ENCODE peak calls at places on chromosomes 12 and 14, in six cellular contexts. A is GDM1, E is SK-MEL-5, X is 8988T, N is OCI-LY7, Z is fibroblast of lung. W is an unnamed sample.

GRCh38 chr14:100525615-100526014 is 61.6 kb downstream of the BEGAIN start:
- DNase-seq in A (no peak), E (no peak), X (peak; percentile 4), N (no peak), Z (no peak), W (peak; percentile 46)

GRCh38 chr14:39168591-39168990 is 1.5 kb downstream of the TRAPPC6B start:
- DNase-seq in A (no peak), E (no peak), X (no peak), N (no peak), Z (no peak), W (no peak)

GRCh38 chr14:85165091-85165490 is 364.9 kb upstream of the FLRT2 start:
- DNase-seq in A (no peak), E (no peak), X (no peak), N (no peak), Z (no peak), W (no peak)

GRCh38 chr12:104957388-104958008 is 592 bp downstream of the SLC41A2 start:
- DNase-seq in A (no peak), E (no peak), X (peak; percentile 34), N (no peak), Z (no peak), W (no peak)

GRCh38 chr14:82757775-82758174 is 1224.1 kb upstream of the SEL1L start:
- DNase-seq in A (no peak), E (no peak), X (no peak), N (no peak), Z (no peak), W (no peak)

GRCh38 chr14:19851365-19851764 is 23.6 kb upstream of the OR4K2 start:
- DNase-seq in A (no peak), E (no peak), X (no peak), N (no peak), Z (no peak), W (no peak)

GRCh38 chr12:94186461-94187237 is 38.3 kb downstream of the PLXNC1 start:
- DNase-seq in A (no peak), E (no peak), X (no peak), N (no peak), Z (peak; percentile 71), W (peak; percentile 91)

GRCh38 chr12:96719671-96720362 is 187.2 kb upstream of the NEDD1 start:
- DNase-seq in A (no peak), E (peak; percentile 7), X (peak; percentile 8), N (peak; percentile 49), Z (peak; percentile 18), W (no peak)

GRCh38 chr12:127340381-127340780 is 926.6 kb upstream of the TMEM132C start:
- DNase-seq in A (no peak), E (no peak), X (no peak), N (no peak), Z (no peak), W (no peak)

GRCh38 chr14:53368714-53369191 is 215.6 kb upstream of the DDHD1 start:
- DNase-seq in A (no peak), E (no peak), X (no peak), N (no peak), Z (peak; percentile 92), W (no peak)

GRCh38 chr12:15910468-15910863 is 666 bp upstream of the DERA start:
- DNase-seq in A (no peak), E (no peak), X (no peak), N (no peak), Z (no peak), W (no peak)

GRCh38 chr12:28830491-28830890 is 318.6 kb upstream of the FAR2 start:
- DNase-seq in A (no peak), E (no peak), X (no peak), N (no peak), Z (no peak), W (no peak)

GRCh38 chr12:8912910-8913309 is 1.4 kb upstream of the PHC1 start:
- DNase-seq in A (no peak), E (peak; percentile 26), X (no peak), N (peak; percentile 60), Z (no peak), W (no peak)

GRCh38 chr12:67456281-67456918 is 187.2 kb downstream of the CAND1 start:
- DNase-seq in A (no peak), E (peak; percentile 41), X (no peak), N (no peak), Z (peak; percentile 90), W (no peak)

GRCh38 chr14:74502236-74503019 is 8.9 kb downstream of the ISCA2 start:
- DNase-seq in A (no peak), E (peak; percentile 64), X (no peak), N (peak; percentile 62), Z (peak; percentile 39), W (no peak)

W was measured in kidney.